ENCODE peak calls at places on chromosomes 16 and 17, in six cellular contexts. W, Q, F, B, O and Y are unnamed samples.

GRCh38 chr16:27515874-27516353 is 33.8 kb downstream of the GTF3C1 start:
- DNase-seq in W (peak), Q (peak), F (peak), B (peak), O (no peak), Y (peak)

GRCh38 chr16:85752511-85753420 is 1.9 kb upstream of the C16orf74 start:
- DNase-seq in W (peak), Q (peak), F (no peak), B (peak), O (no peak), Y (peak)

GRCh38 chr16:73082608-73083007 is 34.7 kb upstream of the ZFHX3 start:
- DNase-seq in W (no peak), Q (peak), F (no peak), B (no peak), O (no peak), Y (no peak)

GRCh38 chr17:4475001-4475400 is 23.7 kb upstream of the SPNS2 start:
- DNase-seq in W (no peak), Q (no peak), F (no peak), B (peak), O (no peak), Y (no peak)

GRCh38 chr17:1360975-1361374 is 39.0 kb downstream of the YWHAE start:
- DNase-seq in W (peak), Q (no peak), F (no peak), B (no peak), O (no peak), Y (no peak)

GRCh38 chr16:12228607-12229499 is 252.3 kb downstream of the SNX29 start:
- DNase-seq in W (peak), Q (peak), F (peak), B (peak), O (no peak), Y (peak)

GRCh38 chr16:67304006-67304405 is 22.5 kb downstream of the KCTD19 start:
- DNase-seq in W (no peak), Q (no peak), F (no peak), B (no peak), O (no peak), Y (no peak)

GRCh38 chr16:10999313-10999712 is 54.9 kb downstream of the CLEC16A start:
- DNase-seq in W (no peak), Q (no peak), F (no peak), B (no peak), O (no peak), Y (no peak)

GRCh38 chr17:7982171-7982570 is 20.2 kb upstream of the GUCY2D start:
- DNase-seq in W (no peak), Q (no peak), F (no peak), B (no peak), O (no peak), Y (no peak)

GRCh38 chr16:56266981-56267607 is 75.8 kb downstream of the GNAO1 start:
- DNase-seq in W (no peak), Q (no peak), F (no peak), B (no peak), O (no peak), Y (no peak)

GRCh38 chr17:39100530-39100929 is 50.9 kb downstream of the PLXDC1 start:
- DNase-seq in W (no peak), Q (no peak), F (no peak), B (no peak), O (no peak), Y (no peak)

GRCh38 chr17:28509784-28510183 is 3.6 kb downstream of the FOXN1 start:
- DNase-seq in W (no peak), Q (no peak), F (no peak), B (no peak), O (no peak), Y (no peak)

GRCh38 chr16:12678983-12679382 is 124.7 kb downstream of the CPPED1 start:
- DNase-seq in W (no peak), Q (peak), F (no peak), B (no peak), O (no peak), Y (no peak)

GRCh38 chr17:45319239-45319703 is 2.5 kb upstream of the MAP3K14 start:
- DNase-seq in W (no peak), Q (no peak), F (peak), B (no peak), O (no peak), Y (no peak)

GRCh38 chr16:68492501-68493411 is 44.4 kb upstream of the SMPD3 start:
- DNase-seq in W (no peak), Q (no peak), F (no peak), B (no peak), O (no peak), Y (no peak)

GRCh38 chr17:56690441-56691291 is 97.2 kb downstream of the NOG start:
- DNase-seq in W (no peak), Q (no peak), F (no peak), B (no peak), O (no peak), Y (no peak)

GRCh38 chr16:58661199-58661830 is 23.3 kb downstream of the SLC38A7 start:
- DNase-seq in W (peak), Q (peak), F (peak), B (peak), O (no peak), Y (peak)

GRCh38 chr17:42246515-42246914 is 29.7 kb downstream of the STAT5B start:
- DNase-seq in W (no peak), Q (peak), F (no peak), B (no peak), O (no peak), Y (no peak)

GRCh38 chr17:57399690-57400089 is 143.4 kb downstream of the MSI2 start:
- DNase-seq in W (no peak), Q (no peak), F (no peak), B (no peak), O (no peak), Y (no peak)

GRCh38 chr17:50051606-50052005 is 4.3 kb upstream of the ITGA3 start:
- DNase-seq in W (no peak), Q (no peak), F (no peak), B (no peak), O (no peak), Y (no peak)

GRCh38 chr16:84925773-84926372 is 85.5 kb downstream of the ZDHHC7 start:
- DNase-seq in W (peak), Q (no peak), F (no peak), B (no peak), O (no peak), Y (no peak)

GRCh38 chr17:21201302-21201602 is 12.7 kb downstream of the TMEM11 start:
- DNase-seq in W (no peak), Q (no peak), F (no peak), B (peak), O (no peak), Y (no peak)

GRCh38 chr16:28549301-28549899 is 4.3 kb upstream of the SGF29 start:
- DNase-seq in W (peak), Q (peak), F (peak), B (peak), O (no peak), Y (peak)

GRCh38 chr17:49565948-49566491 is 9.7 kb upstream of the NXPH3 start:
- DNase-seq in W (no peak), Q (no peak), F (no peak), B (no peak), O (no peak), Y (no peak)

GRCh38 chr17:83133302-83134121 is 54.1 kb downstream of the METRNL start:
- DNase-seq in W (no peak), Q (no peak), F (no peak), B (peak), O (no peak), Y (no peak)

GRCh38 chr17:83173997-83174858 is 94.8 kb downstream of the METRNL start:
- DNase-seq in W (no peak), Q (peak), F (no peak), B (no peak), O (no peak), Y (no peak)

GRCh38 chr17:51840688-51841087 is 317.8 kb downstream of the CA10 start:
- DNase-seq in W (no peak), Q (no peak), F (no peak), B (no peak), O (no peak), Y (no peak)

GRCh38 chr17:39651908-39652634 is 13.1 kb upstream of the TCAP start:
- DNase-seq in W (no peak), Q (no peak), F (no peak), B (no peak), O (no peak), Y (no peak)

GRCh38 chr17:83110755-83111154 is 31.3 kb downstream of the METRNL start:
- DNase-seq in W (no peak), Q (no peak), F (no peak), B (peak), O (no peak), Y (no peak)

GRCh38 chr17:81387235-81388060 is 7.8 kb upstream of the BAHCC1 start:
- DNase-seq in W (peak), Q (no peak), F (no peak), B (peak), O (no peak), Y (no peak)

GRCh38 chr17:83179378-83179777 is 100.0 kb downstream of the METRNL start:
- DNase-seq in W (no peak), Q (no peak), F (no peak), B (no peak), O (no peak), Y (no peak)

GRCh38 chr17:49588726-49589555 is 13.3 kb downstream of the NXPH3 start:
- DNase-seq in W (no peak), Q (no peak), F (no peak), B (peak), O (no peak), Y (no peak)

GRCh38 chr17:40070895-40071719 is 8.3 kb downstream of the THRA start:
- DNase-seq in W (peak), Q (no peak), F (no peak), B (no peak), O (no peak), Y (no peak)

GRCh38 chr16:73095885-73096341 is 48.0 kb upstream of the ZFHX3 start:
- DNase-seq in W (no peak), Q (no peak), F (no peak), B (peak), O (no peak), Y (no peak)

GRCh38 chr17:2011421-2012371 is 13.4 kb downstream of the RTN4RL1 start:
- DNase-seq in W (peak), Q (no peak), F (no peak), B (no peak), O (no peak), Y (no peak)

GRCh38 chr17:33260638-33261037 is 32.5 kb downstream of the ASIC2 start:
- DNase-seq in W (peak), Q (no peak), F (no peak), B (no peak), O (no peak), Y (no peak)

GRCh38 chr17:68428498-68429172 is 28.7 kb downstream of the WIPI1 start:
- DNase-seq in W (no peak), Q (no peak), F (no peak), B (no peak), O (no peak), Y (no peak)
- TF ChIP-seq REST in W (no peak), Q (no peak), F (no peak), B (no peak), O (no peak), Y (no peak)

GRCh38 chr17:17989081-17989480 is 16.4 kb downstream of the DRC3 start:
- DNase-seq in W (no peak), Q (no peak), F (no peak), B (no peak), O (no peak), Y (no peak)
- H2AFZ ChIP-seq in W (no peak), Q (no peak), F (no peak), B (no peak), O (no peak), Y (no peak)

GRCh38 chr16:21950782-21951521 is 2.2 kb upstream of the UQCRC2 start:
- DNase-seq in W (peak), Q (peak), F (peak), B (peak), O (no peak), Y (peak)
- TF ChIP-seq REST in W (no peak), Q (no peak), F (no peak), B (no peak), O (no peak), Y (no peak)

GRCh38 chr17:78411241-78411855 is 32.9 kb downstream of the PGS1 start:
- DNase-seq in W (no peak), Q (no peak), F (no peak), B (no peak), O (no peak), Y (peak)

GRCh38 chr17:78414178-78415162 is 36.0 kb downstream of the PGS1 start:
- DNase-seq in W (no peak), Q (no peak), F (no peak), B (no peak), O (no peak), Y (no peak)

GRCh38 chr17:78409191-78409621 is 30.8 kb downstream of the PGS1 start:
- DNase-seq in W (no peak), Q (no peak), F (no peak), B (no peak), O (no peak), Y (no peak)

GRCh38 chr17:78415821-78416301 is 37.4 kb downstream of the PGS1 start:
- DNase-seq in W (no peak), Q (no peak), F (no peak), B (no peak), O (no peak), Y (no peak)

DNA sequence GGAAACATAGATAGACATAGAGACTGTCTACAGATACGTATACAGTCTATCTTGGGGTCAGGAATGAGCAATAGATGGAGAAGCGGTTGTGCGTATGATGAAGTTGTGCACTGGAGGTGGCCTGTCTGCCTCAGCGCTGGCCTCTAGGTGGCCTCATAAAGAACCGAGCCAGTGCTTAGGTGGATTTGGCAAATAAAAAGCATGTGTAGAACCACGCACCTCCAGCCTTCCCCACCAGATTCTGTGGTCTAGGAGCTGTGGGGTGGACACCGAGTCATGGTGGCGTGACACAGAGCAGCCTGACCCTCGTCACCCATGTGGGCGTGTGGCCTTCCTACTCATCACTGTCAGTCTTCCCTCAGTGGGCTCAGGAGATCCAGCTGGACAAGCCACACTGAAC is 34.0 kb downstream of the PGS1 start:
- DNase-seq in W (peak), Q (no peak), F (no peak), B (peak), O (no peak), Y (peak)
- H2AFZ ChIP-seq in W (no peak), Q (no peak), F (no peak), B (no peak), O (no peak), Y (no peak)